ENCODE peak calls at places on chromosomes 5 and 9, in seven cellular contexts. W is GM13976, J is A549, E is fibroblast of lung, I is WERI-Rb-1, L is activated B cell treated with CpG ODN at 0.5 μM for 24 hours, C is bronchial epithelial cell. U is an unnamed sample.
A peak's percentile ranks its signal among the peaks of the same experiment; 100 is the strongest.

GRCh38 chr9:92961627-92962302 is 14.4 kb downstream of the FGD3 start:
- DNase-seq in W (peak; percentile 30), J (no peak), E (no peak), I (no peak), L (no peak), C (no peak), U (no peak)

GRCh38 chr9:22030101-22030598 is 21.0 kb upstream of the CDKN2B start:
- DNase-seq in W (no peak), J (no peak), E (peak; percentile 72), I (no peak), L (no peak), C (peak; percentile 93), U (no peak)

GRCh38 chr5:41925555-41925946 is 470 bp downstream of the FBXO4 start:
- DNase-seq in W (peak; percentile 44), J (peak; percentile 36), E (peak; percentile 42), I (peak; percentile 16), L (no peak), C (peak; percentile 48), U (no peak)

GRCh38 chr9:133199648-133200321 is 9.3 kb downstream of the OBP2B start:
- DNase-seq in W (no peak), J (no peak), E (no peak), I (no peak), L (peak; percentile 25), C (no peak), U (no peak)

GRCh38 chr9:97721396-97721795 is 24.3 kb upstream of the XPA start:
- DNase-seq in W (no peak), J (no peak), E (no peak), I (no peak), L (no peak), C (no peak), U (no peak)

GRCh38 chr5:66769839-66770617 is 173.8 kb downstream of the MAST4 start:
- DNase-seq in W (no peak), J (peak; percentile 2), E (peak; percentile 3), I (peak; percentile 63), L (no peak), C (no peak), U (no peak)

GRCh38 chr5:173103411-173103810 is 40.9 kb upstream of the BNIP1 start:
- DNase-seq in W (no peak), J (no peak), E (no peak), I (no peak), L (no peak), C (no peak), U (no peak)

GRCh38 chr9:132798817-132799790 is 79.0 kb downstream of the AK8 start:
- DNase-seq in W (no peak), J (no peak), E (no peak), I (peak; percentile 78), L (no peak), C (no peak), U (no peak)

GRCh38 chr5:94692610-94693009 is 74.1 kb downstream of the SLF1 start:
- DNase-seq in W (no peak), J (no peak), E (no peak), I (no peak), L (no peak), C (peak; percentile 6), U (no peak)

GRCh38 chr5:55903121-55903701 is 52.1 kb downstream of the IL31RA start:
- DNase-seq in W (peak; percentile 82), J (peak; percentile 18), E (peak; percentile 11), I (no peak), L (peak; percentile 62), C (peak; percentile 42), U (peak; percentile 79)

GRCh38 chr9:91814214-91814613 is 135.8 kb downstream of the ROR2 start:
- DNase-seq in W (no peak), J (no peak), E (peak; percentile 68), I (no peak), L (no peak), C (no peak), U (no peak)

GRCh38 chr5:57174128-57174849 is 430 bp downstream of the GPBP1 start:
- DNase-seq in W (no peak), J (peak; percentile 36), E (peak; percentile 24), I (no peak), L (peak; percentile 49), C (no peak), U (no peak)

GRCh38 chr9:14320272-14321245 is 6.6 kb upstream of the NFIB start:
- DNase-seq in W (no peak), J (peak; percentile 66), E (peak; percentile 99), I (no peak), L (no peak), C (peak; percentile 86), U (no peak)

GRCh38 chr5:58235279-58235678 is 224.6 kb downstream of the PLK2 start:
- DNase-seq in W (no peak), J (peak; percentile 96), E (peak; percentile 75), I (no peak), L (no peak), C (peak; percentile 81), U (no peak)

GRCh38 chr9:134413890-134414731 is 87.9 kb downstream of the RXRA start:
- DNase-seq in W (no peak), J (peak; percentile 77), E (peak; percentile 82), I (no peak), L (no peak), C (peak; percentile 83), U (no peak)

GRCh38 chr5:55037046-55037771 is 13.2 kb downstream of the GZMK start:
- DNase-seq in W (peak; percentile 28), J (peak; percentile 2), E (peak; percentile 5), I (no peak), L (no peak), C (no peak), U (peak; percentile 8)

GRCh38 chr5:144328505-144328904 is 157.8 kb downstream of the KCTD16 start:
- DNase-seq in W (no peak), J (no peak), E (peak; percentile 12), I (no peak), L (no peak), C (no peak), U (no peak)

GRCh38 chr5:35316611-35317307 is 86.5 kb upstream of the PRLR start:
- DNase-seq in W (no peak), J (no peak), E (no peak), I (no peak), L (no peak), C (peak; percentile 54), U (peak; percentile 8)

GRCh38 chr5:179271821-179272325 is 73.4 kb downstream of the ADAMTS2 start:
- DNase-seq in W (no peak), J (no peak), E (no peak), I (no peak), L (no peak), C (no peak), U (no peak)

GRCh38 chr9:94084314-94084713 is at the start of gene PTPDC1:
- DNase-seq in W (peak; percentile 18), J (peak; percentile 33), E (peak; percentile 92), I (no peak), L (no peak), C (peak; percentile 22), U (no peak)

DNA sequence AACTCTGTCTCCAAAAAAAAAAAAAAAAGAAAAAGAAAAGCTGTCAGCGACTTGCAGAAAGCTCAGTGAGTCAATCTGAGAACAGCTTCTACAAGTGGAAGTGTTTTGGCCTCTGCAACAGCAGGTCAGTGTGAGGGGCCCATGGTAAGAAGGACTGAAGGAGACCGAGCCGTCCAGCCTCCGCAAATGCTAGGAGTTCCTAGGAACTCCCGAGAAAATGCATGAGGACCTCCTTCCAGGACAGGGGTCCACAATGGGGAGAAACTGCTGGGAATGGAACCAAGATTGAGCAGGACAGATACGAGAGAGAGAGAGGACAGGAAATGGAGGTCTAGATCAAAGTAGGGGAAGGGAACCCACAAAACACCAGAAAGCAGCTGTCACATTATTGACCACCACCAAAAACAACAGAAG is 180.5 kb downstream of the CRB2 start:
- DNase-seq in W (peak; percentile 54), J (no peak), E (no peak), I (no peak), L (no peak), C (no peak), U (peak; percentile 62)
- TF ChIP-seq CTCF in W (no peak), J (no peak), E (no peak), I (no peak), L (no peak), C (no peak), U (no peak)

DNA sequence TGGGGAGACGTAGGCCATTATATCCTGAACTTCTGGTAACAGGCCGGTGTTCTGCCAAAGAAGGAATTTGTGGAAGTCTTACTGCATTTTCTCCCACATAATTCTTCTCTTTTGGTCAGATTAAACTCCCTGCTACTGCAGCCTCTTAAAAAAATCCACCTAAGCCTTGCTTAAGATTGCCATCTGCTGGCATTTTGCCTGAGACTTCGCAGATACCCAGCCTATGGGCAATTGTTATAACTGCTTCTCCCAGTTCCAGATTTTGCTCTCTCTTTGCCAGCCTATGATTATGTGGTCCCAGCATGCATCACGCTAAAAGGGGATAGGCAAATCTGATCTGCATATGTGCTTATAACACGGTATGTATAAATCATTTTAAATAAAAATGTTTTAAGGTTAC is 391.7 kb upstream of the CHD1 start:
- DNase-seq in W (no peak), J (peak; percentile 1), E (no peak), I (peak; percentile 50), L (no peak), C (peak; percentile 2), U (no peak)
- TF ChIP-seq CTCF in W (no peak), J (no peak), E (no peak), I (peak; percentile 36), L (no peak), C (no peak), U (no peak)

DNA sequence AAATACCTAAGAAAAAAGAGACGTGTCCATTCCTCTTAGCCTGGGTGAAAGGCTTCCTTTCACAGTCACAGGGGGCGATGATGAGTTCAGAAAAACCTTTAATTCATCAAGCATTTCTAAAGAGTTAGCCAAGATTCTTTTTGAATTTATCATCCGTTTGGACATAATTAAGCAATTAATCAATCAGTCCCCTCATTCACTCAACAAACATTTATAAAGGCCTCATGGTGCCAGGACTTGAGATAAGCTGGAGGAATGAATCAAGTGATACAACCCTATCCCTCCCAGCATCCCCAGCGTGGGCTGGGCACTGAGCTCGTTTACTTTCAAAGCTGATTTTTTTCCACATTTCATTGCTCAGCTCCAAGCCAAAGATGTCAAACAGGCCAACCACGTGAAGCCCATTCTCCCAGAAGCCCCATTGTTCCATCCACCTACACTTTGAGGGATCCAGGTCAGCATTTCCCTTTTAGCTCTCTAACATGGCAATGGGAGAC is 140.5 kb downstream of the SLIT3 start:
- DNase-seq in W (no peak), J (peak; percentile 46), E (no peak), I (no peak), L (no peak), C (peak; percentile 12), U (no peak)
- TF ChIP-seq CTCF in W (no peak), J (peak; percentile 21), E (no peak), I (no peak), L (no peak), C (no peak), U (no peak)

DNA sequence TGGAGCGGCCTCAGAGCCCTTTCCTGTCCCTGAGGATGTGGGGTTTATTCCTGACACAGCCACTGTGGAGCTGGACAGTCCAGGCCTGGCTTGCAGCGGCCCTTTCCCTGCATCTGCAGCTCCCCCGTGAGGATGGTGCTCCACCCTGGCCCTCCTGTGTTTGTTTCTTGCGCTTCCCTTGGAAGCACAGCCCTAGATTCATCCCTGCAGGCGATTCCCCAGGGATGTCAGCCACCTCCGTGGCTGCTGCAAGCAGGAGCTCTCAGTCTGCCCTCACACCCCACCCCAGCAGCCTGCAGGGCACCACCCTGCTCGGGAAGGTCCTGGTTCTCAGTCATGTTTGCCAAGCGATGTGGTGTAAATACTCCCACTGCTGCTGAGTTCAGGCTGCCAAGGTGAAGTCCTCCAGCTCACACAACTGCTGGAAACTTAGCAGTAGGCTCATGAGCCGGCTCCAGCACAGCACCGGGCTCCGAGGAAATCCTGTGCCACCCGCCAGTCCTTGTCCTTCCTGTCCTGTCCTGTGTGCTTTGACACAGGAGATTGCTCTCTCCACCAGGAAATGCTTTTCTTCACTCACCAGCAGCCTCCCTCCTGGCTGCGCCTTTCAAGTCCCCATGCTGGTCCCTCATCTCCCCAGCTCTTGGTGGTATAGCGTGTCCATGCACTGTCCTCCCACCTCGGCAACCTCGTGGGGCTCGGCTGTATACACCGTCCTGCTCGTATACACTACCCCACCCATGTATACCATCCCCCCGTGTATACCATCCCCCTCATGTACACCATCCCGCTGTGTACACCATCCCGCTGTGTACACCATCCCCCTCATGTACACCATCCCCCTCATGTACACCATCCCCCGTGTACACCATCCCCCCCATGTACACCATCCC is 16.2 kb downstream of the ROPN1L start:
- DNase-seq in W (no peak), J (peak; percentile 84), E (no peak), I (peak; percentile 83), L (no peak), C (no peak), U (no peak)
- TF ChIP-seq CTCF in W (no peak), J (peak; percentile 19), E (no peak), I (peak; percentile 69), L (no peak), C (no peak), U (no peak)

U was measured in GM20000.